ENCODE peak calls at places on chromosomes 12 and 14, in five cellular contexts. K, P, E, T and F are unnamed samples.
A peak's percentile ranks its signal among the peaks of the same experiment; 100 is the strongest.

GRCh38 chr12:96063046-96063445 is 27.7 kb upstream of the LTA4H start:
- DNase-seq in K (no peak), P (no peak), E (peak; percentile 22), T (no peak), F (no peak)

GRCh38 chr14:64504897-64505771 is 564 bp downstream of the ZBTB1 start:
- DNase-seq in K (peak; percentile 83), P (peak; percentile 28), E (peak; percentile 86), T (peak; percentile 92), F (peak; percentile 84)

GRCh38 chr14:43898709-43899108 is 608.4 kb downstream of the FSCB start:
- DNase-seq in K (no peak), P (no peak), E (no peak), T (no peak), F (no peak)

GRCh38 chr12:116759783-116760581 is 21.9 kb downstream of the RNFT2 start:
- DNase-seq in K (peak; percentile 28), P (no peak), E (no peak), T (peak; percentile 29), F (peak; percentile 18)

GRCh38 chr12:106625976-106626375 is 43.2 kb downstream of the RFX4 start:
- DNase-seq in K (no peak), P (no peak), E (no peak), T (no peak), F (no peak)

GRCh38 chr12:7797698-7798398 is 8.6 kb downstream of the NANOG start:
- DNase-seq in K (no peak), P (no peak), E (peak; percentile 25), T (no peak), F (no peak)

GRCh38 chr12:102917026-102917787 is at the start of gene PAH:
- DNase-seq in K (no peak), P (peak; percentile 79), E (no peak), T (no peak), F (no peak)

GRCh38 chr14:91295851-91296796 is 51.6 kb upstream of the GPR68 start:
- DNase-seq in K (no peak), P (no peak), E (no peak), T (no peak), F (no peak)

GRCh38 chr14:91114079-91115065 is 499 bp downstream of the DGLUCY start:
- DNase-seq in K (peak; percentile 30), P (peak; percentile 62), E (peak; percentile 34), T (no peak), F (peak; percentile 47)

GRCh38 chr14:61585598-61586538 is 109.4 kb upstream of the HIF1A start:
- DNase-seq in K (no peak), P (no peak), E (peak; percentile 84), T (peak; percentile 76), F (no peak)

GRCh38 chr12:89760783-89761182 is 52.1 kb upstream of the ATP2B1 start:
- DNase-seq in K (no peak), P (no peak), E (no peak), T (no peak), F (no peak)

GRCh38 chr12:75720807-75721206 is 209.4 kb upstream of the KRR1 start:
- DNase-seq in K (no peak), P (no peak), E (no peak), T (no peak), F (no peak)

GRCh38 chr14:61940669-61941420 is 178.6 kb downstream of the SNAPC1 start:
- DNase-seq in K (no peak), P (no peak), E (peak; percentile 32), T (no peak), F (no peak)

GRCh38 chr12:121797937-121798801 is 4.7 kb upstream of the RHOF start:
- DNase-seq in K (no peak), P (peak; percentile 59), E (peak; percentile 59), T (peak; percentile 84), F (no peak)

GRCh38 chr12:52137746-52138145 is 54.1 kb downstream of the KRT80 start:
- DNase-seq in K (no peak), P (no peak), E (no peak), T (peak; percentile 7), F (no peak)

GRCh38 chr12:52585951-52586350 is 12.3 kb upstream of the KRT74 start:
- DNase-seq in K (peak; percentile 83), P (no peak), E (no peak), T (no peak), F (peak; percentile 42)

GRCh38 chr12:3092770-3093169 is 15.6 kb downstream of the TSPAN9 start:
- DNase-seq in K (no peak), P (no peak), E (no peak), T (no peak), F (no peak)

GRCh38 chr12:112314981-112315380 is 67.2 kb downstream of the HECTD4 start:
- DNase-seq in K (no peak), P (no peak), E (peak; percentile 87), T (no peak), F (no peak)

GRCh38 chr12:21656931-21657335 is 709 bp downstream of the LDHB start:
- DNase-seq in K (peak; percentile 29), P (no peak), E (peak; percentile 50), T (peak; percentile 28), F (no peak)

GRCh38 chr12:2052861-2053674 is at the start of gene CACNA1C:
- DNase-seq in K (peak; percentile 40), P (peak; percentile 62), E (peak; percentile 64), T (peak; percentile 66), F (no peak)

GRCh38 chr12:19719650-19720049 is 280.4 kb downstream of the AEBP2 start:
- DNase-seq in K (no peak), P (no peak), E (no peak), T (no peak), F (no peak)

GRCh38 chr12:54017027-54017788 is 8.4 kb downstream of the HOXC8 start:
- DNase-seq in K (no peak), P (peak; percentile 75), E (no peak), T (no peak), F (no peak)

GRCh38 chr14:94582851-94583250 is 1.6 kb downstream of the SERPINA5 start:
- DNase-seq in K (no peak), P (no peak), E (no peak), T (no peak), F (no peak)